ENCODE peak calls at places on chromosomes 5 and 9, in five cellular contexts. K, S, D, N and L are unnamed samples.
A peak's percentile ranks its signal among the peaks of the same experiment; 100 is the strongest.

GRCh38 chr9:77449177-77450092 is 198.7 kb downstream of the GNA14 start:
- DNase-seq in K (no peak), N (no peak), D (no peak), S (peak; percentile 99), L (no peak)

GRCh38 chr9:89793551-89793950 is 188.7 kb downstream of the GADD45G start:
- DNase-seq in S (no peak), K (peak; percentile 24), D (no peak), N (no peak), L (no peak)

GRCh38 chr9:3028535-3028934 is 184.6 kb upstream of the PUM3 start:
- DNase-seq in N (no peak), D (no peak), S (peak; percentile 3), K (no peak), L (no peak)

GRCh38 chr5:95027151-95027721 is 257.7 kb downstream of the MCTP1 start:
- DNase-seq in K (no peak), S (no peak), N (no peak), D (no peak), L (no peak)

GRCh38 chr5:105952875-105953274 is 1717.9 kb downstream of the EFNA5 start:
- DNase-seq in S (no peak), K (no peak), D (no peak), N (no peak), L (no peak)

GRCh38 chr9:128724744-128725211 is 851 bp upstream of the ZDHHC12 start:
- DNase-seq in K (peak; percentile 73), S (peak; percentile 78), D (peak; percentile 62), N (peak; percentile 55), L (peak; percentile 81)

GRCh38 chr5:1110930-1111726 is 735 bp downstream of the SLC12A7 start:
- DNase-seq in D (no peak), N (peak; percentile 48), S (no peak), K (peak; percentile 73), L (no peak)

GRCh38 chr9:127075592-127076380 is 46.6 kb downstream of the ANGPTL2 start:
- DNase-seq in S (peak; percentile 12), D (no peak), K (no peak), N (no peak), L (no peak)

GRCh38 chr5:31156761-31157160 is 36.7 kb upstream of the CDH6 start:
- DNase-seq in N (no peak), S (no peak), D (no peak), K (no peak), L (no peak)

GRCh38 chr5:148491015-148491792 is 107.4 kb downstream of the FBXO38 start:
- DNase-seq in N (no peak), D (no peak), S (no peak), K (no peak), L (no peak)

DNA sequence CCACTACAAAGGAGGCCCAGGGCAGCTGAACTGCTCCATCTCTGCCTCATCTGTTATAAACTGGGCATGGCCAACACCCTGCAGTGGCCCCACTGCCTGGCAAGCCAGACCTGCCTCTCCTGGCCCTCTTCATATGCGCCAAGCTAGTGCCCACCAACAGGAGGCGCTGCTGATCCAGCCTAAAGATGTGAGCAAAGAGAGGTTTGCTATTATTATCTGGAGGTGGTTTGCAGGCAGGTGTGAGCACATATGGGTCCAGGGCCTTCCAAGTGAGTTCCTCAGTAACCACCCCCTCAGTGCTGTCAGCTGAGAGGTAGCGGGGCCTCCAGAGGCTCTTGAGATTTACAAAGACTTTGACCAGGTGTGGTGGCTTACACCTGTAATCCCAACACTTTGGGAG is 232.2 kb downstream of the SYK start:
- DNase-seq in S (no peak), D (peak; percentile 4), K (no peak), N (peak; percentile 31), L (peak; percentile 22)
- TF ChIP-seq CTCF in S (peak; percentile 20), D (peak; percentile 69), K (peak; percentile 44), N (no peak), L (peak; percentile 6)

DNA sequence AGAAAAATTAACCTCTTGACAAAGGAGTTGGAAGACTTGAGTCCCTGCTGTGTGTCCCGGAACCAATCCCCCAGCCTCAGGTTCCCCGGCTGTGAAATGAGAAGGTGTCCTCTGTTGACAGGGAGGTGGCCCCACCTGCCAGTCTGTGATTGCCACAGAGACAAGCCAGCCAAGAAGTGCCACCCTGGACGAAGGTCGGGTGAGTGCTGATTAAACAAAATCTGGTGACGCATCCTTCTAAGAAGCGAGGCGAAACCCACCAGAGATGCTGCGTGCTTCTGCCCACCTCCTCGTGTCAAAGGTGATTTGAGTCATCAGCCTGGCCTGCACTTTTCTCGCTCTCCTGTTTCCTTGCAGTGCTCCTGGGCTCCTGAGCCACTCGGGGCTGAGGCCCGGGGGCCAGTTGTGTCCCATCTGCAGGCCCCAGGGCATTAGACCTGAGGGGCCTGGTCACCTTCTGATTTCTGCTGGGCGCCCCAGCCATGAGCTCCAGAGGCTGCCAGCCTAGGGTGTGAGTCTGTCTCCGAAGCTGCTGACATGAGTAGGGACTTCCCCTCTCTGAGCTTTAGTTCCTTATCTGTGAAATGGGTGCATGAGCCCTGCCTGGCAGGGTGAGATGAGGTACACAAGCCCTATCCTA is 28.7 kb downstream of the NEK6 start:
- DNase-seq in K (peak; percentile 73), D (peak; percentile 19), S (peak; percentile 96), N (no peak), L (peak; percentile 39)
- H3K4me1 ChIP-seq in K (peaks cover 81% of the 10 kb centered on the region), D (peaks cover 47% of the 10 kb centered on the region), S (peaks cover 61% of the 10 kb centered on the region), N (peaks cover 68% of the 10 kb centered on the region), L (no peaks in the 10 kb centered on the region)

GRCh38 chr5:128597151-128597550 is 59.1 kb upstream of the FBN2 start:
- DNase-seq in D (no peak), S (no peak), K (no peak), N (no peak), L (no peak)

GRCh38 chr5:128587275-128587674 is 49.2 kb upstream of the FBN2 start:
- DNase-seq in N (no peak), K (no peak), D (no peak), S (no peak), L (no peak)

GRCh38 chr5:128586848-128587247 is 48.8 kb upstream of the FBN2 start:
- DNase-seq in S (no peak), K (no peak), N (no peak), D (no peak), L (no peak)

GRCh38 chr5:128596071-128596470 is 58.0 kb upstream of the FBN2 start:
- DNase-seq in S (peak; percentile 26), D (no peak), N (no peak), K (no peak), L (no peak)

DNA sequence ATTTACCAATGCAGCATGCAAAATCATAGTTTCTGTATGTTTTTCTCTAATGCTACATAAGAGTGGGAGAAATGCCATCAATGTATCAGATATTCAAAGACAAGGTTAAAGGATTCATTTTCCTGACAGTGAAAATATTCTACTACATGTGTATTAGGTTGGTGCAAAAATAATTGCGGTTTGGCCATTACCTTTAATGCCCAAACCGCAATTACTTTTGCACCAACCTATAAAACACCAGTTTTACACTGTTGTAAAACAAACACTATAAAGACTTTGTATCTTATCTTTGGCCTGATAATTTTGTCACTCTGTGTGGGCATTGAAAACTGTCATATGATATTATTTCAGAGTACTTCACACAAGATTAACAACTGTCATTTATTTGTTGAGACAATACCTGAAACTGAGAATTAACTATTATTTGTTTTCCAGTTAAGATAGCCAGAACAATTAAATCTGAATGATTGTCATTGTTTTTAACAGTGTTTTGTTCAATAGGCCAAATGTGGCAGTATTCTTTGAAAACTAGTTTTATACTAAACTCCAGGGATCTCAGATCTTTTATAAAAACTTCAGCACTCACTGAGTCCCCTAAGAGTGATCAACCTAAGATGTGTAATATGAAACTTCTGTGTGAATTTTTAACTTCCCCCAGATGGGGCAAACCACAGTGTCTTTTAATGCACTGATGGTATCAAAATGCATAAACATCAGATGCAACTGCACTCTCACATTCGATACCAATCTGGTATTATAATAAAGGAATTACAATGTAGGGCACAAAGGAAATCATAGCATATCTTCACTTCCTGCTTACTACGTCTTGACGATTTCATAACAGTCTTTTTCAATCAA is 53.8 kb upstream of the FBN2 start:
- DNase-seq in K (no peak), N (no peak), S (no peak), D (no peak), L (no peak)
- TF ChIP-seq CTCF in K (no peak), N (no peak), S (no peak), D (no peak), L (no peak)

DNA sequence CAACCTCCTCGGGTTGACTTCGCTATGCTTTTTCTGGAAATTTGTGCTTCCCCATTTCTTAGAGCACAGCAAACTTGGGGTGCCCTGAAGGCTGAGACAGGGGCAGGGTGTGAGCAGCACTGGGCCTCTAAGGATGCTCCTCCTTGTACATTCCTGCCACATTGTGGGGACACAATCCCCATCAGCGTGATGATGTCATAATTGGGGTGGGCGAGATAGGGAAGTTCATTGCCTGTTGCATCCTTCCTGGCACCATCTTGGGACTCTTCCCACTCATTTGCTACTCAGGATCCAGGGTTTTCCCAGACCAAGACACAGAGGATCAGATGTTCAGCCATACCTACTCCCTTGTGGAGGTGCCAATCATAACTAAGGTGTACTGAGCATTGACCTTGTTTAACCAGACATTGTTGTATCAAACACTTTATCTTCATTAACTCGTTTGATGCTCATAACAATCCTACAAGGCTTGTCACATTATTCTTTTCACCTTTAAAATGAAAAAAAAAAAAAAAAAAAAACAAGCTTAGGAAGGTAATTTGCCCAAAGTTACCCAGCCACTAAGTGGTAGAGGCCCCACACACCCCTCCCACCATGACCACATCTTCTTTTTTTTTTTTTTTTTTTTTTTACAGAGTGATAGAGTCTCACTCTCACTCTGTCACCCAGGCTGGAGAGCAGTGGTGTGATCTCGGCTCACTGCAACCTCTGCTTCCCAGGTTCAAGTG is 87.6 kb downstream of the UGCG start:
- DNase-seq in N (no peak), S (no peak), K (no peak), D (no peak), L (no peak)
- H3K4me1 ChIP-seq in N (peaks cover 5% of the 10 kb centered on the region), S (no peaks in the 10 kb centered on the region), K (peaks cover 12% of the 10 kb centered on the region), D (peaks cover 12% of the 10 kb centered on the region), L (no peaks in the 10 kb centered on the region)

GRCh38 chr5:86806206-86806605 is 188.5 kb downstream of the COX7C start:
- DNase-seq in S (no peak), K (no peak), N (no peak), D (no peak), L (no peak)

GRCh38 chr5:86807046-86807712 is 189.4 kb downstream of the COX7C start:
- DNase-seq in D (no peak), S (no peak), K (no peak), N (no peak), L (no peak)
- TF ChIP-seq CTCF in D (no peak), S (no peak), K (no peak), N (no peak), L (no peak)

GRCh38 chr9:93593144-93593655 is 16.8 kb downstream of the PHF2 start:
- DNase-seq in S (no peak), D (no peak), K (no peak), N (no peak), L (no peak)
- H3K4me1 ChIP-seq in S (peaks cover 9% of the 10 kb centered on the region), D (peaks cover 13% of the 10 kb centered on the region), K (peaks cover 55% of the 10 kb centered on the region), N (peaks cover 57% of the 10 kb centered on the region), L (peaks cover 3% of the 10 kb centered on the region)

GRCh38 chr5:59218424-59219045 is 635.7 kb downstream of the RAB3C start:
- DNase-seq in K (no peak), S (no peak), D (no peak), N (no peak), L (no peak)
- TF ChIP-seq CTCF in K (peak; percentile 41), S (no peak), D (no peak), N (peak; percentile 38), L (no peak)

GRCh38 chr5:40022057-40022456 is 597.3 kb upstream of the DAB2 start:
- DNase-seq in D (no peak), N (no peak), S (no peak), K (no peak), L (no peak)
- H3K4me1 ChIP-seq in D (no peaks in the 10 kb centered on the region), N (no peaks in the 10 kb centered on the region), S (no peaks in the 10 kb centered on the region), K (no peaks in the 10 kb centered on the region), L (no peaks in the 10 kb centered on the region)

GRCh38 chr5:58902765-58903164 is 319.9 kb downstream of the RAB3C start:
- DNase-seq in N (no peak), S (no peak), K (no peak), D (no peak), L (no peak)
- TF ChIP-seq CTCF in N (no peak), S (no peak), K (no peak), D (no peak), L (no peak)